ENCODE peak calls at places on chromosomes 1 and 21, in seven cellular contexts. One of them, this sample, is unnamed.
A peak's percentile ranks its signal among the peaks of the same experiment; 100 is the strongest.

GRCh38 chr21:16569679-16570078 is 839.9 kb downstream of the USP25 start:
- DNase-seq in fibroblast of lung: no peak
- DNase-seq in H1: no peak
- DNase-seq in hepatocyte: no peak
- DNase-seq in PC-9: no peak
- DNase-seq in astrocyte: peak; percentile 78
- DNase-seq in neural progenitor cell: no peak
- DNase-seq in this sample: no peak

GRCh38 chr1:182444497-182444896 is 5.4 kb upstream of the RGSL1 start:
- DNase-seq in neural progenitor cell: no peak
- DNase-seq in hepatocyte: no peak
- DNase-seq in H1: no peak
- DNase-seq in PC-9: no peak
- DNase-seq in astrocyte: no peak
- DNase-seq in fibroblast of lung: no peak
- DNase-seq in this sample: no peak

GRCh38 chr1:78263946-78264345 is 218.2 kb downstream of the GIPC2 start:
- DNase-seq in neural progenitor cell: no peak
- DNase-seq in hepatocyte: no peak
- DNase-seq in H1: no peak
- DNase-seq in PC-9: no peak
- DNase-seq in astrocyte: no peak
- DNase-seq in fibroblast of lung: no peak
- DNase-seq in this sample: no peak

GRCh38 chr1:243921113-243921512 is 71.1 kb upstream of the AKT3 start:
- DNase-seq in PC-9: no peak
- DNase-seq in astrocyte: no peak
- DNase-seq in hepatocyte: no peak
- DNase-seq in neural progenitor cell: no peak
- DNase-seq in fibroblast of lung: no peak
- DNase-seq in H1: no peak
- DNase-seq in this sample: no peak

GRCh38 chr1:76209648-76210047 is 135.1 kb downstream of the ST6GALNAC3 start:
- DNase-seq in hepatocyte: no peak
- DNase-seq in PC-9: no peak
- DNase-seq in fibroblast of lung: no peak
- DNase-seq in neural progenitor cell: no peak
- DNase-seq in astrocyte: no peak
- DNase-seq in H1: no peak
- DNase-seq in this sample: no peak

GRCh38 chr1:17248781-17249180 is at the start of gene PADI3:
- DNase-seq in PC-9: no peak
- DNase-seq in neural progenitor cell: peak; percentile 55
- DNase-seq in astrocyte: no peak
- DNase-seq in fibroblast of lung: no peak
- DNase-seq in H1: no peak
- DNase-seq in hepatocyte: no peak
- DNase-seq in this sample: no peak

GRCh38 chr1:15885701-15886612 is 38.5 kb downstream of the SPEN start:
- DNase-seq in H1: peak; percentile 58
- DNase-seq in PC-9: peak; percentile 94
- DNase-seq in fibroblast of lung: peak; percentile 97
- DNase-seq in hepatocyte: peak; percentile 98
- DNase-seq in neural progenitor cell: peak; percentile 91
- DNase-seq in astrocyte: peak; percentile 78
- DNase-seq in this sample: peak; percentile 96

GRCh38 chr1:155979525-155980343 is 1.4 kb upstream of the ARHGEF2 start:
- DNase-seq in fibroblast of lung: no peak
- DNase-seq in astrocyte: no peak
- DNase-seq in hepatocyte: no peak
- DNase-seq in H1: no peak
- DNase-seq in neural progenitor cell: no peak
- DNase-seq in PC-9: peak; percentile 58
- DNase-seq in this sample: no peak

GRCh38 chr1:206679738-206680211 is 4.9 kb upstream of the MAPKAPK2 start:
- DNase-seq in PC-9: no peak
- DNase-seq in H1: no peak
- DNase-seq in fibroblast of lung: no peak
- DNase-seq in hepatocyte: no peak
- DNase-seq in astrocyte: no peak
- DNase-seq in neural progenitor cell: no peak
- DNase-seq in this sample: no peak

GRCh38 chr1:50352428-50352827 is 70.8 kb downstream of the DMRTA2 start:
- DNase-seq in fibroblast of lung: no peak
- DNase-seq in PC-9: no peak
- DNase-seq in astrocyte: peak; percentile 18
- DNase-seq in hepatocyte: no peak
- DNase-seq in neural progenitor cell: no peak
- DNase-seq in H1: no peak
- DNase-seq in this sample: no peak

GRCh38 chr1:224067621-224068457 is 46.1 kb upstream of the FBXO28 start:
- DNase-seq in astrocyte: peak; percentile 36
- DNase-seq in PC-9: no peak
- DNase-seq in hepatocyte: no peak
- DNase-seq in H1: no peak
- DNase-seq in neural progenitor cell: no peak
- DNase-seq in fibroblast of lung: peak; percentile 59
- DNase-seq in this sample: peak; percentile 75

GRCh38 chr1:54378884-54379445 is 27.2 kb downstream of the SSBP3 start:
- DNase-seq in hepatocyte: no peak
- DNase-seq in astrocyte: no peak
- DNase-seq in fibroblast of lung: no peak
- DNase-seq in neural progenitor cell: no peak
- DNase-seq in H1: no peak
- DNase-seq in PC-9: no peak
- DNase-seq in this sample: no peak

GRCh38 chr1:6694126-6694713 is 7.4 kb downstream of the DNAJC11 start:
- DNase-seq in astrocyte: no peak
- DNase-seq in H1: peak; percentile 29
- DNase-seq in PC-9: no peak
- DNase-seq in fibroblast of lung: no peak
- DNase-seq in hepatocyte: no peak
- DNase-seq in neural progenitor cell: no peak
- DNase-seq in this sample: no peak

GRCh38 chr1:6692956-6693355 is 8.7 kb downstream of the DNAJC11 start:
- DNase-seq in fibroblast of lung: no peak
- DNase-seq in H1: no peak
- DNase-seq in astrocyte: no peak
- DNase-seq in PC-9: no peak
- DNase-seq in hepatocyte: no peak
- DNase-seq in neural progenitor cell: no peak
- DNase-seq in this sample: no peak

GRCh38 chr1:6691507-6691906 is 10.1 kb downstream of the DNAJC11 start:
- DNase-seq in H1: no peak
- DNase-seq in PC-9: no peak
- DNase-seq in fibroblast of lung: no peak
- DNase-seq in hepatocyte: no peak
- DNase-seq in astrocyte: peak; percentile 18
- DNase-seq in neural progenitor cell: no peak
- DNase-seq in this sample: no peak

GRCh38 chr1:6700853-6701436 is 671 bp downstream of the DNAJC11 start:
- DNase-seq in H1: no peak
- DNase-seq in fibroblast of lung: no peak
- DNase-seq in PC-9: no peak
- DNase-seq in astrocyte: no peak
- DNase-seq in neural progenitor cell: peak; percentile 8
- DNase-seq in hepatocyte: no peak
- DNase-seq in this sample: peak; percentile 17

GRCh38 chr1:6695861-6696260 is 5.8 kb downstream of the DNAJC11 start:
- DNase-seq in neural progenitor cell: no peak
- DNase-seq in hepatocyte: no peak
- DNase-seq in H1: no peak
- DNase-seq in PC-9: no peak
- DNase-seq in astrocyte: no peak
- DNase-seq in fibroblast of lung: no peak
- DNase-seq in this sample: no peak
- TF ChIP-seq EZH2 in neural progenitor cell: no peak
- TF ChIP-seq EZH2 in hepatocyte: no peak
- TF ChIP-seq EZH2 in H1: no peak
- TF ChIP-seq EZH2 in PC-9: no peak
- TF ChIP-seq EZH2 in astrocyte: no peak
- TF ChIP-seq EZH2 in fibroblast of lung: no peak
- TF ChIP-seq EZH2 in this sample: no peak

GRCh38 chr1:4674676-4675075 is 20.3 kb downstream of the AJAP1 start:
- DNase-seq in neural progenitor cell: no peak
- DNase-seq in hepatocyte: no peak
- DNase-seq in astrocyte: no peak
- DNase-seq in PC-9: no peak
- DNase-seq in H1: no peak
- DNase-seq in fibroblast of lung: no peak
- DNase-seq in this sample: no peak

GRCh38 chr1:4681026-4681425 is 26.6 kb downstream of the AJAP1 start:
- DNase-seq in hepatocyte: no peak
- DNase-seq in neural progenitor cell: no peak
- DNase-seq in astrocyte: no peak
- DNase-seq in PC-9: no peak
- DNase-seq in fibroblast of lung: no peak
- DNase-seq in H1: no peak
- DNase-seq in this sample: no peak

GRCh38 chr1:4676258-4676657 is 21.8 kb downstream of the AJAP1 start:
- DNase-seq in H1: no peak
- DNase-seq in astrocyte: no peak
- DNase-seq in hepatocyte: no peak
- DNase-seq in neural progenitor cell: no peak
- DNase-seq in PC-9: no peak
- DNase-seq in fibroblast of lung: no peak
- DNase-seq in this sample: no peak

GRCh38 chr1:4675454-4676186 is 21.2 kb downstream of the AJAP1 start:
- DNase-seq in fibroblast of lung: no peak
- DNase-seq in astrocyte: no peak
- DNase-seq in PC-9: no peak
- DNase-seq in neural progenitor cell: no peak
- DNase-seq in hepatocyte: no peak
- DNase-seq in H1: no peak
- DNase-seq in this sample: no peak

GRCh38 chr1:4678318-4678717 is 23.9 kb downstream of the AJAP1 start:
- DNase-seq in hepatocyte: no peak
- DNase-seq in PC-9: no peak
- DNase-seq in fibroblast of lung: no peak
- DNase-seq in H1: no peak
- DNase-seq in astrocyte: no peak
- DNase-seq in neural progenitor cell: no peak
- DNase-seq in this sample: no peak
- H3K27ac ChIP-seq in hepatocyte: no peak overlapping the region
- H3K27ac ChIP-seq in PC-9: no peak overlapping the region
- H3K27ac ChIP-seq in fibroblast of lung: no peak overlapping the region
- H3K27ac ChIP-seq in H1: no peak overlapping the region
- H3K27ac ChIP-seq in astrocyte: no peak overlapping the region
- H3K27ac ChIP-seq in neural progenitor cell: no peak overlapping the region
- H3K27ac ChIP-seq in this sample: no peak overlapping the region

GRCh38 chr1:234691567-234691966 is 81.6 kb upstream of the IRF2BP2 start:
- DNase-seq in fibroblast of lung: peak; percentile 36
- DNase-seq in hepatocyte: no peak
- DNase-seq in PC-9: no peak
- DNase-seq in neural progenitor cell: no peak
- DNase-seq in astrocyte: no peak
- DNase-seq in H1: no peak
- DNase-seq in this sample: no peak
- TF ChIP-seq CTCF in fibroblast of lung: no peak
- TF ChIP-seq CTCF in hepatocyte: no peak
- TF ChIP-seq CTCF in PC-9: peak; percentile 46
- TF ChIP-seq CTCF in neural progenitor cell: no peak
- TF ChIP-seq CTCF in astrocyte: peak; percentile 18
- TF ChIP-seq CTCF in H1: no peak
- TF ChIP-seq CTCF in this sample: no peak

DNA sequence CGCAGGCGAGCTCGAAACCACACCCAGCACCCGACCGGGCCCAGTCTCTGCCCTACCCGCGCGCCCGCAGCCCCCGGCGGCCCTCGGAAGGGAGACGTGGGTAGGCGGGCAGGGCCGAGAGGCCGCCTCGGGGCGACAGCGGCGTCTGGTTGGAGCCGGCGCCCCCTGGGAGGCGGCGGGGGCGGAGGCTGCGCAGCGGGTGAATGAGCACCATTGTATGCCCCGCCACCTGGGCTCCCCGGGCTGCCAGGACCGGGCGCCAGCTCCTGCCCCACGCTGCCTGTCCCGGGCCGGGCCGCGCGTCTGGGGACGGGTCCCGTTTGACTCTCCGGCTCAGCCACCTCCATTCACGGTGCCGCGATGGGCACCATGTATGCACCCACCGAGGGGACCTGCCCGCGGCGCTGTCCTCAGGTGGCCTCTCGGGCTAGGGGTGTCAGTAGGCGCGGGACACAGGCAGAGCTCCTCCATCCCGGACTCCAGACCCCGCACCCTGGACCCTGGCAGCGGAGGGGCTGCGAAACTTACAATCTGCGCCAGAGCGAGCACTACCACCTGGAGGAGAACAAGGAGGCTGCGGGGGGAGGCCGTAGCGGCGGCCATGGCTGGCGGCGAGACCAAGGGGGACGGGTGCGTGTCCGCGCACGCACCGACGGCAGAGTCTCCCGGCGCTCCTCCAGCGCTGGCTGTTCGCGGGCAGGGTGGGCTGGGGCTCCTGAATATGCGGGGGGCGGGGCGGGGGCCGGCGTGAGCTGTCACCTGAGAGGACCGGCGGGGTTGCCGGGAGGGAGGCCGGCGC is at the start of gene COL9A2:
- DNase-seq in PC-9: peak; percentile 53
- DNase-seq in H1: no peak
- DNase-seq in fibroblast of lung: no peak
- DNase-seq in astrocyte: no peak
- DNase-seq in hepatocyte: peak; percentile 73
- DNase-seq in neural progenitor cell: peak; percentile 64
- DNase-seq in this sample: peak; percentile 57
- TF ChIP-seq EZH2 in PC-9: no peak
- TF ChIP-seq EZH2 in H1: peak; percentile 57
- TF ChIP-seq EZH2 in fibroblast of lung: peak; percentile 52
- TF ChIP-seq EZH2 in astrocyte: peak; percentile 91
- TF ChIP-seq EZH2 in hepatocyte: no peak
- TF ChIP-seq EZH2 in neural progenitor cell: peak; percentile 91
- TF ChIP-seq EZH2 in this sample: no peak

GRCh38 chr21:46324390-46325072 is 575 bp downstream of the PCNT start:
- DNase-seq in fibroblast of lung: peak; percentile 80
- DNase-seq in astrocyte: peak; percentile 41
- DNase-seq in PC-9: peak; percentile 81
- DNase-seq in neural progenitor cell: peak; percentile 92
- DNase-seq in H1: peak; percentile 29
- DNase-seq in hepatocyte: peak; percentile 95
- DNase-seq in this sample: peak; percentile 89

GRCh38 chr21:46328151-46328550 is 4.2 kb downstream of the PCNT start:
- DNase-seq in hepatocyte: no peak
- DNase-seq in fibroblast of lung: no peak
- DNase-seq in PC-9: no peak
- DNase-seq in astrocyte: no peak
- DNase-seq in neural progenitor cell: no peak
- DNase-seq in H1: no peak
- DNase-seq in this sample: no peak

GRCh38 chr21:46325073-46325912 is 1.3 kb downstream of the PCNT start:
- DNase-seq in astrocyte: peak; percentile 28
- DNase-seq in H1: peak; percentile 31
- DNase-seq in neural progenitor cell: peak; percentile 83
- DNase-seq in PC-9: peak; percentile 42
- DNase-seq in fibroblast of lung: peak; percentile 40
- DNase-seq in hepatocyte: peak; percentile 79
- DNase-seq in this sample: peak; percentile 74

GRCh38 chr21:46327711-46328110 is 3.8 kb downstream of the PCNT start:
- DNase-seq in neural progenitor cell: no peak
- DNase-seq in PC-9: no peak
- DNase-seq in astrocyte: no peak
- DNase-seq in hepatocyte: no peak
- DNase-seq in fibroblast of lung: no peak
- DNase-seq in H1: no peak
- DNase-seq in this sample: no peak

GRCh38 chr21:46326110-46326703 is 2.3 kb downstream of the PCNT start:
- DNase-seq in astrocyte: no peak
- DNase-seq in hepatocyte: no peak
- DNase-seq in neural progenitor cell: no peak
- DNase-seq in fibroblast of lung: no peak
- DNase-seq in H1: no peak
- DNase-seq in PC-9: peak; percentile 20
- DNase-seq in this sample: no peak
- H3K27ac ChIP-seq in astrocyte: no peak overlapping the region
- H3K27ac ChIP-seq in hepatocyte: peak overlapping the region; percentile 34
- H3K27ac ChIP-seq in neural progenitor cell: no peak overlapping the region
- H3K27ac ChIP-seq in fibroblast of lung: no peak overlapping the region
- H3K27ac ChIP-seq in H1: no peak overlapping the region
- H3K27ac ChIP-seq in PC-9: no peak overlapping the region
- H3K27ac ChIP-seq in this sample: no peak overlapping the region